ENCODE peak calls at places on chromosomes 3 and 15, in nine cellular contexts. I is dorsolateral prefrontal cortex; C is ovary; F is SW480; E is stomach; R is foreskin melanocyte; Y is Calu3; Q is astrocyte of the spinal cord; M is stimulated activated CD8-positive, alpha-beta memory T cell treated with anti-CD3 and anti-CD28 coated beads, Interleukin-15, amount 100 ng/mL, for 24 hours. W is an unnamed sample.

GRCh38 chr3:188631291-188632010 is 477.5 kb downstream of the LPP start:
- DNase-seq in I (no peak), C (no peak), F (no peak), E (no peak), R (no peak), Y (no peak), Q (peak), M (no peak), W (no peak)

GRCh38 chr15:56428821-56429458 is 36.0 kb downstream of the MNS1 start:
- DNase-seq in I (no peak), C (no peak), F (peak), E (no peak), R (peak), Y (no peak), Q (peak), M (no peak), W (no peak)

GRCh38 chr3:32022947-32023346 is 41.4 kb downstream of the ZNF860 start:
- DNase-seq in I (no peak), C (no peak), F (no peak), E (no peak), R (no peak), Y (no peak), Q (no peak), M (no peak), W (no peak)

GRCh38 chr3:194654443-194654842 is 17.5 kb downstream of the LSG1 start:
- DNase-seq in I (no peak), C (no peak), F (no peak), E (no peak), R (no peak), Y (no peak), Q (no peak), M (no peak), W (no peak)

GRCh38 chr3:194223951-194224350 is 88.0 kb downstream of the HES1 start:
- DNase-seq in I (no peak), C (no peak), F (no peak), E (no peak), R (no peak), Y (no peak), Q (no peak), M (no peak), W (no peak)

GRCh38 chr3:137065381-137065780 is 107.6 kb downstream of the IL20RB start:
- DNase-seq in I (no peak), C (no peak), F (no peak), E (no peak), R (no peak), Y (peak), Q (no peak), M (no peak), W (no peak)

GRCh38 chr15:59247364-59247763 is 40.7 kb downstream of the LDHAL6B start:
- DNase-seq in I (peak), C (peak), F (peak), E (peak), R (no peak), Y (peak), Q (peak), M (no peak), W (peak)

GRCh38 chr3:134432236-134432635 is 53.5 kb downstream of the ANAPC13 start:
- DNase-seq in I (no peak), C (no peak), F (no peak), E (no peak), R (no peak), Y (no peak), Q (no peak), M (no peak), W (no peak)

GRCh38 chr3:153023896-153024295 is 138.1 kb upstream of the RAP2B start:
- DNase-seq in I (no peak), C (no peak), F (no peak), E (no peak), R (no peak), Y (no peak), Q (no peak), M (no peak), W (no peak)

GRCh38 chr3:46693038-46693896 is at the start of gene ALS2CL:
- DNase-seq in I (no peak), C (peak), F (peak), E (peak), R (no peak), Y (peak), Q (no peak), M (no peak), W (peak)

GRCh38 chr3:15948403-15948802 is 150.6 kb upstream of the ANKRD28 start:
- DNase-seq in I (no peak), C (no peak), F (no peak), E (no peak), R (no peak), Y (no peak), Q (no peak), M (no peak), W (no peak)

GRCh38 chr3:191087391-191087790 is 111.7 kb upstream of the OSTN start:
- DNase-seq in I (no peak), C (no peak), F (no peak), E (no peak), R (no peak), Y (no peak), Q (no peak), M (no peak), W (no peak)

W was measured in adrenal gland.